ENCODE peak calls at places on chromosomes 5 and 9, in seven cellular contexts. I is HFFc6, W is brain microvascular endothelial cell, J is lower lobe of right lung, V is GM10248, Z is fibroblast of mammary gland, G is IMR-90. T is an unnamed sample.

GRCh38 chr5:168301593-168302388 is 10.3 kb downstream of the WWC1 start:
- DNase-seq in I (no peak), W (no peak), J (no peak), V (no peak), Z (no peak), G (no peak), T (no peak)

GRCh38 chr9:109907400-109907799 is 127.4 kb downstream of the PALM2AKAP2 start:
- DNase-seq in I (no peak), W (no peak), J (no peak), V (peak), Z (no peak), G (no peak), T (no peak)

GRCh38 chr5:109689740-109690455 is at the start of gene MAN2A1:
- DNase-seq in I (peak), W (peak), J (peak), V (peak), Z (peak), G (peak), T (peak)

GRCh38 chr9:35680331-35681105 is 6.8 kb downstream of the CA9 start:
- DNase-seq in I (peak), W (no peak), J (no peak), V (peak), Z (no peak), G (peak), T (no peak)

GRCh38 chr5:133298447-133298846 is 246.6 kb downstream of the HSPA4 start:
- DNase-seq in I (no peak), W (no peak), J (no peak), V (no peak), Z (no peak), G (no peak), T (no peak)

GRCh38 chr5:102375256-102375655 is 79.2 kb upstream of the SLCO4C1 start:
- DNase-seq in I (no peak), W (no peak), J (no peak), V (no peak), Z (no peak), G (no peak), T (no peak)

GRCh38 chr9:132877818-132878694 is at the start of gene AK8:
- DNase-seq in I (peak), W (peak), J (peak), V (peak), Z (peak), G (peak), T (peak)

GRCh38 chr5:113230711-113231652 is 203.8 kb downstream of the TSSK1B start:
- DNase-seq in I (peak), W (peak), J (no peak), V (no peak), Z (peak), G (peak), T (no peak)

GRCh38 chr5:132674671-132675506 is 1.1 kb downstream of the IL4 start:
- DNase-seq in I (peak), W (peak), J (no peak), V (peak), Z (peak), G (peak), T (no peak)

GRCh38 chr5:132479812-132480441 is 10.6 kb downstream of the IRF1 start:
- DNase-seq in I (no peak), W (no peak), J (no peak), V (no peak), Z (no peak), G (no peak), T (no peak)

GRCh38 chr9:99238331-99238730 is 16.2 kb downstream of the SEC61B start:
- DNase-seq in I (no peak), W (no peak), J (no peak), V (no peak), Z (no peak), G (no peak), T (no peak)

GRCh38 chr5:24823625-24824024 is 178.8 kb upstream of the CDH10 start:
- DNase-seq in I (no peak), W (no peak), J (no peak), V (no peak), Z (no peak), G (no peak), T (no peak)

GRCh38 chr5:132134384-132134783 is 60.8 kb downstream of the CSF2 start:
- DNase-seq in I (peak), W (peak), J (no peak), V (no peak), Z (peak), G (peak), T (no peak)

GRCh38 chr5:59596586-59597348 is 296.8 kb downstream of the PDE4D start:
- DNase-seq in I (peak), W (no peak), J (no peak), V (no peak), Z (peak), G (peak), T (no peak)

GRCh38 chr9:121622842-121623203 is 28.6 kb upstream of the DAB2IP start:
- DNase-seq in I (no peak), W (no peak), J (peak), V (no peak), Z (peak), G (no peak), T (no peak)

GRCh38 chr9:89854715-89855475 is 250.1 kb downstream of the GADD45G start:
- DNase-seq in I (no peak), W (no peak), J (no peak), V (no peak), Z (no peak), G (no peak), T (no peak)

GRCh38 chr9:306907-307306 is 92.2 kb downstream of the DOCK8 start:
- DNase-seq in I (no peak), W (no peak), J (no peak), V (peak), Z (no peak), G (no peak), T (no peak)

GRCh38 chr9:90131568-90131967 is 511.1 kb downstream of the DIRAS2 start:
- DNase-seq in I (no peak), W (no peak), J (no peak), V (no peak), Z (no peak), G (no peak), T (no peak)

GRCh38 chr9:114031948-114032688 is 46.0 kb downstream of the AMBP start:
- DNase-seq in I (no peak), W (no peak), J (no peak), V (peak), Z (no peak), G (no peak), T (no peak)

GRCh38 chr5:22709743-22710142 is 143.4 kb downstream of the CDH12 start:
- DNase-seq in I (no peak), W (no peak), J (no peak), V (no peak), Z (no peak), G (no peak), T (no peak)

GRCh38 chr5:172699999-172700685 is 59.1 kb downstream of the NEURL1B start:
- DNase-seq in I (no peak), W (no peak), J (peak), V (no peak), Z (no peak), G (no peak), T (no peak)

GRCh38 chr5:1814183-1815020 is 13.2 kb downstream of the NDUFS6 start:
- DNase-seq in I (no peak), W (no peak), J (peak), V (no peak), Z (no peak), G (no peak), T (no peak)

GRCh38 chr5:172107606-172108005 is 80.4 kb downstream of the STK10 start:
- DNase-seq in I (peak), W (peak), J (peak), V (no peak), Z (peak), G (peak), T (no peak)

GRCh38 chr9:115262477-115262876 is 144.5 kb upstream of the TNC start:
- DNase-seq in I (peak), W (peak), J (peak), V (no peak), Z (peak), G (peak), T (no peak)

GRCh38 chr5:154444559-154445421 is 1.0 kb upstream of the SAP30L start:
- DNase-seq in I (no peak), W (no peak), J (no peak), V (peak), Z (no peak), G (no peak), T (peak)

GRCh38 chr5:147485814-147486213 is 24.1 kb downstream of the DPYSL3 start:
- DNase-seq in I (no peak), W (no peak), J (no peak), V (no peak), Z (no peak), G (no peak), T (no peak)

GRCh38 chr9:28782630-28783029 is 1209.3 kb upstream of the C9orf72 start:
- DNase-seq in I (no peak), W (no peak), J (no peak), V (no peak), Z (peak), G (no peak), T (no peak)

GRCh38 chr9:30536494-30536893 is 1847.9 kb upstream of the ACO1 start:
- DNase-seq in I (no peak), W (no peak), J (no peak), V (no peak), Z (no peak), G (no peak), T (no peak)

GRCh38 chr9:23635276-23635675 is 190.8 kb downstream of the ELAVL2 start:
- DNase-seq in I (no peak), W (no peak), J (no peak), V (no peak), Z (no peak), G (no peak), T (no peak)

GRCh38 chr9:133368249-133368881 is 7.5 kb downstream of the SURF4 start:
- DNase-seq in I (no peak), W (no peak), J (no peak), V (no peak), Z (peak), G (no peak), T (no peak)

GRCh38 chr5:80105698-80106439 is 70.7 kb downstream of the THBS4 start:
- DNase-seq in I (no peak), W (no peak), J (no peak), V (no peak), Z (no peak), G (no peak), T (no peak)

GRCh38 chr9:134536101-134536900 is 105.3 kb upstream of the COL5A1 start:
- DNase-seq in I (peak), W (peak), J (no peak), V (no peak), Z (peak), G (peak), T (no peak)

GRCh38 chr5:33583332-33583731 is 142.6 kb downstream of the TARS1 start:
- DNase-seq in I (no peak), W (no peak), J (no peak), V (no peak), Z (no peak), G (no peak), T (no peak)

GRCh38 chr5:40410231-40410861 is 269.4 kb upstream of the PTGER4 start:
- DNase-seq in I (no peak), W (peak), J (no peak), V (no peak), Z (peak), G (peak), T (peak)

GRCh38 chr5:95985249-95985648 is 23.6 kb upstream of the ELL2 start:
- DNase-seq in I (no peak), W (no peak), J (no peak), V (no peak), Z (no peak), G (no peak), T (no peak)
- TF ChIP-seq CTCF in I (no peak), W (no peak), J (no peak), V (no peak), Z (no peak), G (no peak), T (no peak)

GRCh38 chr9:123107639-123108285 is 74.3 kb downstream of the GPR21 start:
- DNase-seq in I (no peak), W (no peak), J (no peak), V (no peak), Z (no peak), G (no peak), T (no peak)
- TF ChIP-seq CTCF in I (peak), W (peak), J (no peak), V (no peak), Z (no peak), G (no peak), T (no peak)

DNA sequence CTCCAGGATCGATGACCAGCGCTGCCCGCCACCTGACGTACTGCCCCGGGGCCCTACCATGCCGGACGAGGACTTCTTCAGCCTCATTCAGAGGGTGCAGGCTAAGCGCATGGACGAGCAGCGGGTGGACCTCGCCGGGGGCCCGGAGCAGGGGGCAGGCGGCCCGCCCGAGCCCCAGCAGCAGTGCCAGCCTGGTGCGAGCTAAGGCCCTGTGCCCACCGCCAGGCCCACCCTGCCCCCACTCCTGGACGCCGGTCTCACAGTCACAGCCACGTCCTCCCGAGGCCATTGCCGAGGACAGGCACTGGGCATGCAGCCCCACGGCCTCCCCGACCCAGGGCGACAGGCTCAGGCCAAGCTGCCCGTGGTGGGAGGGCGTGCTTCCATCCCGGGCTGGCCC is 5.5 kb downstream of the DNLZ start:
- DNase-seq in I (no peak), W (no peak), J (no peak), V (no peak), Z (no peak), G (no peak), T (no peak)
- TF ChIP-seq CTCF in I (no peak), W (no peak), J (no peak), V (no peak), Z (no peak), G (no peak), T (no peak)

DNA sequence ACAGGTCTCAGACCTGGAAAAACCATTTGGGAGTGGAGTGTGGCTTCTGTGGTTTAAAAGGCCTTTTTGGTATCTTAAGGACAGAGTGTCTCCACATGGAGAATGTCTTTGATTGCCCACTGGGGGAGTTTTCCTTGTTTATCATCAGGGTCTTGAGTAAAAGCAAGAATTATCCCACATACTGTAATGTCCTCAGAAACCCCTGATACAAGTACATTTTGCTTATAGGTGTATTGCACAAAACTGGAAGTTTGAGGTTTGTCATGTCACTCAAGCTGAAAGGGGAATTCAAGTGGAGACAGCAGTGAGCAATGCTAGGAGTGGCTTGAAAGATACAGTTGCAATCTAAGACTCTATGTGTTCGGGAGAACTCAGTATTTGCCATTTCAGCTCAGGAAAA is 62.7 kb upstream of the GRAMD2B start:
- DNase-seq in I (no peak), W (no peak), J (no peak), V (no peak), Z (no peak), G (no peak), T (no peak)
- TF ChIP-seq CTCF in I (no peak), W (no peak), J (no peak), V (no peak), Z (no peak), G (no peak), T (no peak)

DNA sequence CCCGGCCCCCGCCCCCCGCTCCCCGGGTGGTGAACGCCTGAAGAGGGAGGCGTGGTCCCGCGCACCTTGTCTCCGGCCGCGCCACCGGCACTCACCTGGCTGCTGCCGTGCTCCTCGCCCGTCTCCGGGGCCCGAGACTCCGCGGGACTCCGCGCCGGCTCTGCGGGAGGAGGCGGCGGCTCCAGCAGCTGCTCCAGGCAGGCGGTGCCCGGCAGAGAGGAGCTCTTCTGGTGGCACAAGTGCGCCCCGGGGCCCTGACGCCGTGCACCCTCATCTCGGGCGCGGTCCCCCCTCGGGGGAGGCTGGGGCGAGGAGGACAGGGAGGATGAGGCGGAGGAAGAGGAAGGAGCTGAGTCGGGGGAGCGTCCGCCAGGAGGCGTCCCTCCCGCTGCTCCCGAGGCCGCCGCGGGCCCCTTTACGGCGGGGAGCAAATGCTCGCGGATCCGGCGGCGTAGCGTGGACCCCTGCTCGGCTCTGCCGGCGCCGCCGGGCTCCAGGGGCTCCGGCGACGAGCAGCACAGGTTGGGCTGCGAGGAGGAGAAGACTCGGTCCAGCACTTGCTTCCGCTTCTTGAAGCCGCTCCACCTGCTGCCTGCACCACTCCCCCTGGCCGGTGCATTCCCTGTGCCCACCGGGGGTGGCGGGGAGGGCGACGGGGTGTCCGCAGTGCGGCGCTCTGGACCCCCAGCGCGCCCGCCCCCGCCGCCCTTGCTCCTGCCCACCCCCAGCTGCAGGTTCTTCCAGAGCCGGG is 958 bp downstream of the MCTP1 start:
- DNase-seq in I (no peak), W (no peak), J (peak), V (peak), Z (no peak), G (no peak), T (no peak)
- TF ChIP-seq CTCF in I (peak), W (peak), J (no peak), V (peak), Z (peak), G (no peak), T (no peak)

DNA sequence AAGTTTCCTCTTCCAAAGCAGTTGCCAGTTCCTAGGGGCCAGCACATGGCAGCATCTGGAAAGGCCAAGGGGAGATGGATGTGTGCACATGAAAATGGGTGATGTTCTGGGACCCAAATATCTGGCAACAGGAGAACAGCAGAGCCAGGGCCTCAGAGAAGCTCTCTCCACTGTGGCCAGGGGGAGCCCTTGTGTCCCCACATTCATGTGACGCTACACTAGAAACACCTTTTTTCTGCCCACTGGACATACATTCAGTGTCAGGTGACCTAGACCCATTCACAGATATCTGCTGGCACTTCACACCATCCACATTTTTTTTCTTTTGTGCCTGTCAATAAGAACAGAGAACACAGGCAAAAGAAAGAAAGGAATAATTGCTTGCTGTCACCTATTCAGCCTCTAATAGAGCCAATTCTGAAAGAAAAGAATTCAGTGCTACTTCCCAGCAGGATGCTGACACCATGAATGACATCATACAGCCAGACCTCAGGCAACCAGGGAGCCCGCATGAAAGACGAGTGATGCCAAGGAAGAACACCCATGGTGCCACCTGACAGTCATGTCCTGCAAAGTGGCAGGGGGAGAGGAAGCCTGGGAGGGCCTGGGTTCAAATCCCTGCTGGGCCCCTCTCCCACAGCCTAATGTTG is 205.1 kb upstream of the TAS2R1 start:
- DNase-seq in I (no peak), W (no peak), J (no peak), V (no peak), Z (no peak), G (no peak), T (no peak)
- TF ChIP-seq CTCF in I (peak), W (no peak), J (no peak), V (no peak), Z (no peak), G (no peak), T (no peak)

DNA sequence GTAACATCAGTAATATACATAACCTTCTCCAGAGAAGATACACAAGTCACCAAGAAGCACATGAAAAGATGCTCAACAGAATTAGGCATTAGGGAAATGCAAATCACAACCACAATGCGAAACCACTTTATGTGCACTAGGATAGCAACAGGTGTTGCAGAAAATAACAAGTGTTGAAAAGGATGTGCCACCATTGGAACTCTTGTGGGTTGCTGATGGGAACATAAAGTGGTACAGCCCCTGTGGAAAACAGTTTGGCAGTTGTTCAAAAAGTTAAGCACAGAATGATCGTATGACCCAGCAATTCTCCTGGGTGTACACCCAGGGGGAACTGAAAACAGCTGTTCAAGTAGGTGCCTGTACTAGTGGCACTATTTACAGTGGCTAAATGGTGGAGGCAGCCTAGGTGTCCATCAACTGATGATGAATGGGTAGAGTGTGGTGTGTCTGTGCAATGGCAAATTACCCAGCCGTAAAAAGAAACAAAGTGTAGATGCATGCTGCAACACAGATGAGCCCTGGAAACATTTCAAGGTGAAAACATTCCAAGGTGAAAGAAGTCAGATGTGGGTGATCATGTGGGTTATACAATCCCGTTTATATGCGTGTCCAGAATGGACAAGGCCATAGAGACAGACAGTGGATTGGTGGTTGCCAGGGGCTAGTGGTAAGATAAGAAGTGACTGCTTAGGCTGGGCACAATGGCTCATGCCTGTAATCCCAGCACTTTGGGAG is 27.2 kb downstream of the CCDC69 start:
- DNase-seq in I (no peak), W (no peak), J (no peak), V (peak), Z (peak), G (no peak), T (no peak)
- TF ChIP-seq CTCF in I (no peak), W (no peak), J (no peak), V (no peak), Z (no peak), G (no peak), T (no peak)

DNA sequence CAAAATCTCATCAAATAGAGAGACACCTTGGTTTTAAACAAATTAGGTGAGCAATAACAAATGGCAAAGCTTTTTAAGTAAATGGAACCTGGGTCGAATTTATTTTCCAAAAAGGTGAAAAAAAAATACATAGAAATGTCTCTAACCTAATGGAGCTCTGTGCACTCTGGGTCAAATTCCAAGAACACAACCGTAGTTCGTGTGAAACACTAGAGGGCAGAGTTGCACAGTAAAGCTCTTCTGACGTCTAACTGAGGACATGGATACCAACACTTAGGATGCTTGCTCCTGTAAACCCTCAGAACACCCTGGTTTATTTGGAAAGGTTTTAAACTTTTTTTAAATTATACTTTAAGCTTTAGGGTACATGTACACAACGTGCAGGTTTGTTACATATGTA is 18.9 kb downstream of the MARCHF11 start:
- DNase-seq in I (peak), W (peak), J (no peak), V (peak), Z (peak), G (peak), T (no peak)
- TF ChIP-seq CTCF in I (peak), W (peak), J (peak), V (peak), Z (peak), G (peak), T (no peak)